ENCODE peak calls at places on chromosome 11, in four cellular contexts. One of them, this sample, is unnamed.

GRCh38 chr11:102517670-102518069 is 12.9 kb downstream of the MMP7 start:
- DNase-seq in GM12878: no peak
- DNase-seq in spleen: no peak
- DNase-seq in naive thymus-derived CD4-positive, alpha-beta T cell: no peak
- DNase-seq in this sample: no peak

GRCh38 chr11:134014502-134014901 is 54.4 kb upstream of the JAM3 start:
- DNase-seq in GM12878: no peak
- DNase-seq in spleen: no peak
- DNase-seq in naive thymus-derived CD4-positive, alpha-beta T cell: no peak
- DNase-seq in this sample: no peak

GRCh38 chr11:122882189-122882808 is at the start of gene JHY:
- DNase-seq in GM12878: no peak
- DNase-seq in spleen: no peak
- DNase-seq in naive thymus-derived CD4-positive, alpha-beta T cell: no peak
- DNase-seq in this sample: no peak

GRCh38 chr11:57314221-57314973 is 10.4 kb downstream of the TNKS1BP1 start:
- DNase-seq in GM12878: no peak
- DNase-seq in spleen: peak
- DNase-seq in naive thymus-derived CD4-positive, alpha-beta T cell: no peak
- DNase-seq in this sample: no peak

GRCh38 chr11:62923634-62924411 is 2.7 kb upstream of the CHRM1 start:
- DNase-seq in GM12878: peak
- DNase-seq in spleen: no peak
- DNase-seq in naive thymus-derived CD4-positive, alpha-beta T cell: no peak
- DNase-seq in this sample: peak

GRCh38 chr11:15038963-15039362 is 34.4 kb upstream of the CALCB start:
- DNase-seq in GM12878: no peak
- DNase-seq in spleen: no peak
- DNase-seq in naive thymus-derived CD4-positive, alpha-beta T cell: no peak
- DNase-seq in this sample: no peak

GRCh38 chr11:31499576-31500178 is 9.7 kb downstream of the IMMP1L start:
- DNase-seq in GM12878: no peak
- DNase-seq in spleen: no peak
- DNase-seq in naive thymus-derived CD4-positive, alpha-beta T cell: no peak
- DNase-seq in this sample: no peak

GRCh38 chr11:8956860-8957259 is 7.4 kb downstream of the TMEM9B start:
- DNase-seq in GM12878: no peak
- DNase-seq in spleen: no peak
- DNase-seq in naive thymus-derived CD4-positive, alpha-beta T cell: no peak
- DNase-seq in this sample: no peak

GRCh38 chr11:132941024-132941646 is 591.2 kb downstream of the OPCML start:
- DNase-seq in GM12878: no peak
- DNase-seq in spleen: no peak
- DNase-seq in naive thymus-derived CD4-positive, alpha-beta T cell: no peak
- DNase-seq in this sample: no peak

GRCh38 chr11:102760355-102761035 is 19.9 kb downstream of the MMP10 start:
- DNase-seq in GM12878: no peak
- DNase-seq in spleen: no peak
- DNase-seq in naive thymus-derived CD4-positive, alpha-beta T cell: no peak
- DNase-seq in this sample: no peak

GRCh38 chr11:27296406-27296994 is 66.5 kb downstream of the CCDC34 start:
- DNase-seq in GM12878: no peak
- DNase-seq in spleen: no peak
- DNase-seq in naive thymus-derived CD4-positive, alpha-beta T cell: no peak
- DNase-seq in this sample: peak

GRCh38 chr11:705646-706438 is at the start of gene EPS8L2:
- DNase-seq in GM12878: no peak
- DNase-seq in spleen: peak
- DNase-seq in naive thymus-derived CD4-positive, alpha-beta T cell: no peak
- DNase-seq in this sample: no peak

GRCh38 chr11:44133335-44133946 is 38.0 kb downstream of the EXT2 start:
- DNase-seq in GM12878: no peak
- DNase-seq in spleen: no peak
- DNase-seq in naive thymus-derived CD4-positive, alpha-beta T cell: no peak
- DNase-seq in this sample: no peak

GRCh38 chr11:32297629-32298028 is 137.7 kb downstream of the WT1 start:
- DNase-seq in GM12878: no peak
- DNase-seq in spleen: no peak
- DNase-seq in naive thymus-derived CD4-positive, alpha-beta T cell: no peak
- DNase-seq in this sample: peak

GRCh38 chr11:34468209-34468841 is 29.6 kb downstream of the CAT start:
- DNase-seq in GM12878: no peak
- DNase-seq in spleen: no peak
- DNase-seq in naive thymus-derived CD4-positive, alpha-beta T cell: no peak
- DNase-seq in this sample: peak

GRCh38 chr11:26620282-26621045 is 48.4 kb upstream of the MUC15 start:
- DNase-seq in GM12878: no peak
- DNase-seq in spleen: no peak
- DNase-seq in naive thymus-derived CD4-positive, alpha-beta T cell: no peak
- DNase-seq in this sample: no peak

GRCh38 chr11:78218707-78219492 is 30.2 kb downstream of the USP35 start:
- DNase-seq in GM12878: no peak
- DNase-seq in spleen: peak
- DNase-seq in naive thymus-derived CD4-positive, alpha-beta T cell: no peak
- DNase-seq in this sample: no peak

GRCh38 chr11:132073787-132074186 is 703.4 kb downstream of the NTM start:
- DNase-seq in GM12878: no peak
- DNase-seq in spleen: no peak
- DNase-seq in naive thymus-derived CD4-positive, alpha-beta T cell: no peak
- DNase-seq in this sample: no peak

GRCh38 chr11:14972581-14973490 is 685 bp upstream of the CALCA start:
- DNase-seq in GM12878: no peak
- DNase-seq in spleen: no peak
- DNase-seq in naive thymus-derived CD4-positive, alpha-beta T cell: no peak
- DNase-seq in this sample: no peak

GRCh38 chr11:126573325-126574076 is 218.0 kb downstream of the ST3GAL4 start:
- DNase-seq in GM12878: no peak
- DNase-seq in spleen: no peak
- DNase-seq in naive thymus-derived CD4-positive, alpha-beta T cell: no peak
- DNase-seq in this sample: peak

GRCh38 chr11:20360650-20361049 is 2.9 kb upstream of the HTATIP2 start:
- DNase-seq in GM12878: peak
- DNase-seq in spleen: peak
- DNase-seq in naive thymus-derived CD4-positive, alpha-beta T cell: peak
- DNase-seq in this sample: peak

GRCh38 chr11:16607675-16608644 is 130.5 kb upstream of the C11orf58 start:
- DNase-seq in GM12878: no peak
- DNase-seq in spleen: peak
- DNase-seq in naive thymus-derived CD4-positive, alpha-beta T cell: no peak
- DNase-seq in this sample: no peak

GRCh38 chr11:74232316-74232950 is 61.3 kb downstream of the PPME1 start:
- DNase-seq in GM12878: no peak
- DNase-seq in spleen: no peak
- DNase-seq in naive thymus-derived CD4-positive, alpha-beta T cell: no peak
- DNase-seq in this sample: peak

GRCh38 chr11:35404397-35404775 is 15.0 kb downstream of the SLC1A2 start:
- DNase-seq in GM12878: no peak
- DNase-seq in spleen: no peak
- DNase-seq in naive thymus-derived CD4-positive, alpha-beta T cell: no peak
- DNase-seq in this sample: peak

DNA sequence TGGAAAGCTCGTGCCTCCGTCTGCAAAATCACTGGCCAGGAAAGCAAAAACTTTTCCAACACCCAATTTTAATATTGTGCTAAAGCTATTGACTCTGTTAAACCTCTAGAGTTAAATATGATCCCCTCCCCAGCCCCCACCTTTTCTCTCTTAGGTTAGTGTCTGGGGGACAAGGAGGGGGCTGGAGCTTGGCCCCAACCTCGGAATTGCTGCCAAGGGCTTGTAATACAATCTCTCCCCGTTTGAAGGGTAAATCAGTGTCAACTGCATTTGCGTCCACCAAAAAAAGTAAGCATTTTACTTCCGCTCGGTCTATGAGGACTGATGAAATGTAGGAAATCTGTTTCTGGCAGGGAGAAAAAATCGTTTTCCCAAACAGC is at the start of gene GAS2:
- DNase-seq in GM12878: no peak
- DNase-seq in spleen: no peak
- DNase-seq in naive thymus-derived CD4-positive, alpha-beta T cell: no peak
- DNase-seq in this sample: no peak
- H3K27ac ChIP-seq in GM12878: peak
- H3K27ac ChIP-seq in spleen: no peak
- H3K27ac ChIP-seq in naive thymus-derived CD4-positive, alpha-beta T cell: no peak
- H3K27ac ChIP-seq in this sample: peak

DNA sequence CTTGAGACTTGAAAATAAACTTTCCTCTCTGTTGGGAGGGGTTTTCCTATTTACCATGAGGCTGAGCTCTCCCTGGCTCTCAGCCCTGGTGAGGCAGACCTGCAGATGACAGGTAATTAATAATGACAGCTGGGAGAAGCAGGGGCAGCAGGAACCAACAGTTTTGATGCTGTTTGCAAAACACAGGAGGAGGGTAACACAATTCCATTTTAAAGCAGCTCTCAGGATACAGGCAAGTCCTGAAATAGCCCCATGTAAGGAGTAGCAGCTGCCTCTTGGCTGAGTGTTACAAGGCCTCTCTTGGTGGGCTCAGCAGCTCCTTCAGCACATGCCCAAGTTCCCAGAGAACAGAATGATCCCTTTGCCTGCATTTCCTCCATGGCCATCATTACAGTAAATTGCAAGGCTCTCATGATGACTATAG is 13.3 kb downstream of the PARVA start:
- DNase-seq in GM12878: no peak
- DNase-seq in spleen: no peak
- DNase-seq in naive thymus-derived CD4-positive, alpha-beta T cell: no peak
- DNase-seq in this sample: no peak
- H3K27ac ChIP-seq in GM12878: no peak
- H3K27ac ChIP-seq in spleen: no peak
- H3K27ac ChIP-seq in naive thymus-derived CD4-positive, alpha-beta T cell: no peak
- H3K27ac ChIP-seq in this sample: no peak

DNA sequence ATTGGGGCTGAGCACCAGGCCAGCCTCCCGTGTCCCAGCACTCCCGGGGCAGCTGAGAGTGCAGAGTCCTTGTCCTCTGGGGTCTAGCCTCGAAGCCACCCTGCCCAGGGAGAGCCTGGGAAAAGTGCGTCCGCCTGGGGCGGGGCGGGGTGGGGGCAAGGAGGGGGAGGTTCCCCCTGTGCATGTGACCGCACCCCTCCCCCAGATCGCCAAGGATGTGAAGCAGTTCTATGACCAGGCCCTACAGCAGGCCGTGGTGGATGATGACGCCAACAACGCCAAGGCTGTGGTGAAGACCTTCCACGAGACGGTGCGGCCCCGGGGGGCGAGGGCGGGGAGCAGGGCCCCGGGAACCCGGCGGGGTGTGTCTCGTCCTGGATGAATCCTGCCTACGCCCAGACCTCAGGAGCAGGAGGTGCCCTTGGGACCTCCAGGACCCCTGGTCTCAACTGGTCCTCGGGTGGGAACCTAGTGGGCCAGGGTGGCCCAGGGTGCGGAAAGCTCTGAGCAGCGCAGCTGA is 5.3 kb upstream of the TSSC4 start:
- DNase-seq in GM12878: no peak
- DNase-seq in spleen: no peak
- DNase-seq in naive thymus-derived CD4-positive, alpha-beta T cell: no peak
- DNase-seq in this sample: no peak
- H3K27ac ChIP-seq in GM12878: no peak
- H3K27ac ChIP-seq in spleen: no peak
- H3K27ac ChIP-seq in naive thymus-derived CD4-positive, alpha-beta T cell: no peak
- H3K27ac ChIP-seq in this sample: no peak

GRCh38 chr11:112612283-112612849 is 348.9 kb upstream of the NCAM1 start:
- DNase-seq in GM12878: no peak
- DNase-seq in spleen: no peak
- DNase-seq in naive thymus-derived CD4-positive, alpha-beta T cell: no peak
- DNase-seq in this sample: no peak

GRCh38 chr11:112615238-112615637 is 346.0 kb upstream of the NCAM1 start:
- DNase-seq in GM12878: no peak
- DNase-seq in spleen: no peak
- DNase-seq in naive thymus-derived CD4-positive, alpha-beta T cell: no peak
- DNase-seq in this sample: no peak

GRCh38 chr11:112616292-112617088 is 344.7 kb upstream of the NCAM1 start:
- DNase-seq in GM12878: no peak
- DNase-seq in spleen: no peak
- DNase-seq in naive thymus-derived CD4-positive, alpha-beta T cell: no peak
- DNase-seq in this sample: no peak

GRCh38 chr11:112613051-112613972 is 347.9 kb upstream of the NCAM1 start:
- DNase-seq in GM12878: no peak
- DNase-seq in spleen: no peak
- DNase-seq in naive thymus-derived CD4-positive, alpha-beta T cell: no peak
- DNase-seq in this sample: no peak

DNA sequence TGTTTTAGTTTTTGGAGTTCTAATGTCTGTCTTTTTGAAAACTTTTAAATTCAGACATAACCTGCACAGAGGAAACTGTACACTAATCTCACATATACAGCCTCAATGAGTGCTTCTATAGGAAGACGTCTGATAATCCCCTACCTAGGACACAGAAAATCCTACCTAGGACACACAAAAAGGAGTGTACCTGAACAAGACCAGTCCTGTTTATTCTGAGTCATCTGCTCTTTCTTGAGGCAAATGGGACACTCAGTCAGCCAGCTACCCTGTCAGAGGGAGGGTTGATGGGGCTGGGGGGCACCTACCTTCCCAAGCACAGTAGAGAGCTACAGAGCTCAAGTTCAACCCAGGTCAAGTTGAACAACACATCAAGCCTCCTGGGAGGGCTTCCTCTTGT is 346.6 kb upstream of the NCAM1 start:
- DNase-seq in GM12878: no peak
- DNase-seq in spleen: no peak
- DNase-seq in naive thymus-derived CD4-positive, alpha-beta T cell: no peak
- DNase-seq in this sample: no peak
- H3K27ac ChIP-seq in GM12878: no peak
- H3K27ac ChIP-seq in spleen: no peak
- H3K27ac ChIP-seq in naive thymus-derived CD4-positive, alpha-beta T cell: no peak
- H3K27ac ChIP-seq in this sample: no peak

DNA sequence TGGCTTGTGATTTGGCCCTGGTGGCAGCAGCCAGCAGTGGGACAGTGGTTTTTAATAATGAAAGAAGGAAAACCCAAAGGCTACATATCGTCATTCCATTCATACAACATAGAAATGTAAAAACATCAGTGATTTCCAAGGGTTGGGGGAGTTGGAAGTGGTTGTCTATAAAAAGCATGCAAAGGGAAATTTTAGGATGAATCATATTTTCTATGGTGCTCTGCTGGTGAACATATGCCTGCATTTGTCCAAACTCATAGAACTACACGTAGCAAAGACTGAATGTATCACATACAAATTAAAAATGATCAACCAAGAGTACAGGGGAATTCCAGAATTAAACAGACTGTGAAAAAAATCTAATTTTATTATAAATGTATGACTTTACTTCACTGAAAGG is 11.1 kb downstream of the OR5B3 start:
- DNase-seq in GM12878: no peak
- DNase-seq in spleen: no peak
- DNase-seq in naive thymus-derived CD4-positive, alpha-beta T cell: no peak
- DNase-seq in this sample: no peak
- H3K27ac ChIP-seq in GM12878: no peak
- H3K27ac ChIP-seq in spleen: no peak
- H3K27ac ChIP-seq in naive thymus-derived CD4-positive, alpha-beta T cell: no peak
- H3K27ac ChIP-seq in this sample: no peak

DNA sequence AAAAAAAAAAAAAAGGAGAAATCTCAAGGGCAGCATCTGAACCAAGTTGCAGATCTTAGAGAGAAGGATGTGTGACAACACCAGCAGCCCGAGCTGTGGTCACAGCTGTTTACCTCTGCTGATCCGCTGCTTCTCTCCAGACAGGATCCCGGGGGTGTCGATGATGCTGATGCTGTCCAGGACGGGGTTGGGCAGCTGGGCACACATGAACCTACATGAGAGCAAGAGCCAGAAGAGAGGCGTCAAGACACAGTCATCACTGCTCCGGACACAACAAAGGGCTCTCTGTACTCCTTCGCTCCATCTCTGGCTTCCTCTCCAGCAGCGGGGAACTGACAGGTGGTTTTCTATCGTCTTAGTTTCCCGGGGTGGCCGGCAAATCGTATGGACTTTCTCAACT is 4.1 kb downstream of the EHD1 start:
- DNase-seq in GM12878: no peak
- DNase-seq in spleen: peak
- DNase-seq in naive thymus-derived CD4-positive, alpha-beta T cell: no peak
- DNase-seq in this sample: no peak
- H3K27ac ChIP-seq in GM12878: peak
- H3K27ac ChIP-seq in spleen: peak
- H3K27ac ChIP-seq in naive thymus-derived CD4-positive, alpha-beta T cell: peak
- H3K27ac ChIP-seq in this sample: no peak

This sample was measured in MM.1S.